ENCODE peak calls at places on chromosomes 7 and 10, in four cellular contexts. T is neural progenitor cell, K is fibroblast of lung, V is spleen. J is an unnamed sample.

GRCh38 chr10:88913157-88913556 is 33.1 kb downstream of the STAMBPL1 start:
- DNase-seq in T (no peak), V (no peak), K (no peak), J (no peak)

GRCh38 chr7:12316925-12317324 is 86.7 kb downstream of the VWDE start:
- DNase-seq in K (peak; percentile 34), V (no peak), T (no peak), J (no peak)

GRCh38 chr10:61589547-61590243 is 73.0 kb upstream of the CABCOCO1 start:
- DNase-seq in K (no peak), T (no peak), V (no peak), J (peak; percentile 6)

GRCh38 chr7:76397409-76398183 is 11.9 kb downstream of the SSC4D start:
- DNase-seq in V (peak; percentile 95), K (peak; percentile 55), T (peak; percentile 51), J (peak; percentile 71)

GRCh38 chr10:50286517-50286916 is 35.2 kb upstream of the ASAH2 start:
- DNase-seq in V (no peak), K (peak; percentile 29), T (no peak), J (peak; percentile 48)

GRCh38 chr10:19719320-19719719 is 96.9 kb upstream of the PLXDC2 start:
- DNase-seq in T (no peak), V (no peak), K (peak; percentile 91), J (peak; percentile 51)

GRCh38 chr10:26997610-26998009 is 102.7 kb downstream of the ANKRD26 start:
- DNase-seq in T (no peak), K (no peak), V (no peak), J (no peak)

GRCh38 chr10:70649526-70649925 is 22.8 kb upstream of the ADAMTS14 start:
- DNase-seq in V (no peak), K (peak; percentile 84), T (no peak), J (no peak)

GRCh38 chr7:131012477-131013031 is 278.5 kb upstream of the KLF14 start:
- DNase-seq in K (no peak), V (no peak), T (no peak), J (no peak)

GRCh38 chr10:73174148-73174925 is 6.4 kb downstream of the FAM149B1 start:
- DNase-seq in T (no peak), K (no peak), V (no peak), J (no peak)

GRCh38 chr10:2908851-2909630 is 158.3 kb upstream of the PFKP start:
- DNase-seq in T (no peak), V (no peak), K (no peak), J (no peak)

GRCh38 chr7:98206451-98207330 is 4.5 kb upstream of the BHLHA15 start:
- DNase-seq in T (no peak), K (no peak), V (peak; percentile 71), J (no peak)

GRCh38 chr7:157380416-157380815 is 43.6 kb downstream of the DNAJB6 start:
- DNase-seq in V (no peak), T (no peak), K (no peak), J (no peak)

GRCh38 chr10:102433619-102434046 is 1.3 kb upstream of the CUEDC2 start:
- DNase-seq in T (no peak), V (no peak), K (no peak), J (no peak)

GRCh38 chr7:47518827-47519226 is 63.1 kb downstream of the TNS3 start:
- DNase-seq in K (peak; percentile 90), V (peak; percentile 51), T (no peak), J (no peak)

GRCh38 chr7:128444242-128444641 is 11.4 kb upstream of the HILPDA start:
- DNase-seq in K (no peak), V (no peak), T (no peak), J (no peak)

GRCh38 chr10:112369495-112370423 is 4.2 kb upstream of the ACSL5 start:
- DNase-seq in T (no peak), K (no peak), V (peak; percentile 85), J (no peak)

GRCh38 chr10:14063531-14064317 is 267.0 kb downstream of the FRMD4A start:
- DNase-seq in T (no peak), V (no peak), K (peak; percentile 96), J (peak; percentile 93)

GRCh38 chr10:101065479-101066145 is 3.8 kb downstream of the KAZALD1 start:
- DNase-seq in K (no peak), T (no peak), V (no peak), J (no peak)

GRCh38 chr7:29915481-29916215 is 74.0 kb downstream of the SCRN1 start:
- DNase-seq in V (no peak), K (peak; percentile 65), T (no peak), J (no peak)

GRCh38 chr10:22630229-22631174 is 83.9 kb downstream of the PIP4K2A start:
- DNase-seq in V (no peak), T (no peak), K (peak; percentile 64), J (peak; percentile 69)

DNA sequence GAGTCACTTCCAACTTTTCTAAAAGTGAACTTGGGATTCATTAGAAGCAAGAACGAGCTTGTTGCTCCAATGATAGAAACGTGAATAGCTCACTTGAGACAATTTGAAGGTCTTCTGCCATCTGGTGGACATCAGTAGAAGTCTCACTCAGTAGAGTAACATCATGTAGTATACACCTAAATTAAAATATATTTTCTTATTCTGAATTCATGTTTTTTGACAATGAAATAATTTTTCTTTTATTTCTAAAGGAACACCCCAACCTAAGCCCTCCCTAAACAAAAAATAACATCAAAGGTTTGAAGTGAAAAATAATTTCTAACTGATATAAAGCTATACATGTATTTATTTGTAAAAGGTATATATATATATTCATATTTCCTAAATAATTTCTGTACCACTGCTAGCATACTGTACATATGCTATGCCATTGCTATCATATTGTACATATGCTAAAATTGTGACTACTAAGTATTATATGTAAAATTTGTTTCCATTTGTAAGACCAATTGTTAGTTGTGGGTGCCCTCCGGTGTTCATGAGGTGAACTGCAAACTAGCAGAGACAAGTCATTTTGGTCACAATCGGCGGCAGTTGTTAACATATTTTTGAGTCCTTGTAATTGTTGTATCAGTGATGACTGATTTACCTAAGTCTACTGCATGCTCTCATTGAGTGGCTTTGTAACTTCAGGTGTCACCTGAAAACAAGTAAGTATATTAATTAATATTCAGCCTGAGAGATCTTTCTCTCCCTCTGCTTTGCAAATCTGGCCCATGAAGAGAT is 121.9 kb downstream of the PTPRZ1 start:
- DNase-seq in K (peak; percentile 69), V (no peak), T (peak; percentile 77), J (peak; percentile 91)
- TF ChIP-seq CTCF in K (peak; percentile 87), V (peak; percentile 53), T (peak; percentile 71), J (peak; percentile 81)

DNA sequence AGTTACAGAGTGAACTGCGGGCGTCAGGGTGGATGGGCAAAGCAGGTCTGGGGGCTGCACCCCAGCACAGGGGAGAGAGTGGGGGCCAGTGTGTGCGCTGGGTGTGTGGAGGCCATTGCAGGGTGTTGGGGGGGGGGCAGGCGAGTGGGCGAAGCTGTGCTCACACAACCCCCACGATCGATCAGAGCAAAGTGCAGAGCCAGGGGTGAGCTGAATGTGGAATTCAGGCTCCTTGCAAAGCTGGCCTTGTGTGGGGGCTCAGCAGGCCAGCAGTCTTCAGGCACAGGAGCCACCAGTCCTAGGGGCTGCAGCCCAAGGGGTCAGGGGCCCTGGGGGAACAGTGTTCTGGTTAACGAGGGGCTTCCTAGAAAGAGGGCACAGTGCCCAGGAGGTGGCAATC is 862 bp upstream of the SHH start:
- DNase-seq in V (peak; percentile 28), T (no peak), K (no peak), J (no peak)
- H3K4me3 ChIP-seq in V (no peak overlapping the region), T (no peak overlapping the region), K (no peak overlapping the region), J (no peak overlapping the region)

DNA sequence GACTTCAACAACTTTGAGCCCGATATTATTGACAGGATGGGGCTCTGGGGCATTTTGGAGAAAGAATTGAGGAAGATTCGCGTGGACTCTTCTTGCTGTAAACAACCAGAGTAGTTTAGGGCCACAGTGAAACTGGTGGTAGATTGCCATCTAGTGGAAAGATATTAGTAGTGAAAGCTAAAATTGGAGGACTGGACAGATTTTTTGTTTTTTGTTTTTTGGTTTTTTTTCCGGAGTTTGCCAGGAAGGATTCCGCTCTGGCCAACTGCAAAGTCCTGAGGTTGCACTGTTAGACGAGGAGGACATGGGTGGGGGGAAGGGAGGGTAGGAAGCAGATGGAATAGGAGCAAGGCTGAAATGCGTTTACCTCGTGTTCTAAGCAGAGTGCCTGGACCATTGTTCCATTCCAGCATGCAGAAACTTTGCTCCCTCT is 11.7 kb downstream of the NOBOX start:
- DNase-seq in V (no peak), K (peak; percentile 37), T (peak; percentile 69), J (peak; percentile 81)
- TF ChIP-seq CTCF in V (peak; percentile 72), K (peak; percentile 63), T (peak; percentile 75), J (peak; percentile 66)

DNA sequence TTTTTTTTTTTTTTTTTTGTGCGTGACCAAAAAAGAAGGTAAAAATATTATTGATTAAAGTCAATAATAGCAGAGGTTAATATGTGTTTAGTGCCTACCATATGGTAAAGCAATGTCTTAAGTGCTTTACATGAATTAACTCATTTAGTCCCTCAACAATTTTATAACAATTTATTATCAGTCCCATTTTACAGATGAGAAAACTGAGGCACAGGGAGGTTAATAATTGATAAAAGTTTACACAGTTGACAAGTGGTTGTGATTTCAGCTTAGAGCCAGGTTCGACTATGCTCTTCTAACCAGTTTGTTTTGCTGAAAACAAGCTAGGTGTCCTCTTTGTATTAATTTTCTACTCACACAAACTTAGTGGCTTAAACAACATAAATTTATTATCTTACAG is 67.0 kb downstream of the EXOC4 start:
- DNase-seq in V (no peak), K (no peak), T (no peak), J (no peak)
- H3K4me3 ChIP-seq in V (no peak overlapping the region), K (no peak overlapping the region), T (no peak overlapping the region), J (no peak overlapping the region)